ENCODE peak calls at places on chromosomes 12 and 14, in five cellular contexts. E, K, U, M and Z are unnamed samples.

GRCh38 chr14:100539319-100539645 is 47.9 kb downstream of the BEGAIN start:
- DNase-seq in M (no peak), K (no peak), E (no peak), U (no peak), Z (no peak)

GRCh38 chr14:94005324-94005723 is 8.2 kb downstream of the CCDC197 start:
- DNase-seq in E (no peak), M (no peak), K (no peak), U (no peak), Z (no peak)

GRCh38 chr12:77679701-77680100 is 151.0 kb upstream of the NAV3 start:
- DNase-seq in E (no peak), K (no peak), U (no peak), M (no peak), Z (no peak)

GRCh38 chr12:106096376-106096775 is 42.4 kb downstream of the NUAK1 start:
- DNase-seq in U (peak; percentile 80), E (no peak), M (no peak), K (no peak), Z (peak; percentile 54)

GRCh38 chr14:56133547-56133946 is 15.3 kb downstream of the PELI2 start:
- DNase-seq in E (no peak), M (no peak), U (no peak), K (no peak), Z (no peak)

GRCh38 chr12:131381716-131382430 is 329.0 kb upstream of the SFSWAP start:
- DNase-seq in M (no peak), K (no peak), U (no peak), E (no peak), Z (no peak)

GRCh38 chr14:50070840-50071548 is 45.4 kb downstream of the VCPKMT start:
- DNase-seq in E (no peak), K (no peak), U (no peak), M (no peak), Z (no peak)

GRCh38 chr12:42129595-42130204 is 15.0 kb downstream of the GXYLT1 start:
- DNase-seq in K (no peak), E (no peak), M (peak; percentile 77), U (peak; percentile 75), Z (peak; percentile 80)

GRCh38 chr14:96413526-96413925 is 21.6 kb downstream of the AK7 start:
- DNase-seq in K (no peak), M (no peak), U (no peak), E (no peak), Z (no peak)

GRCh38 chr12:50314629-50315312 is 31.5 kb upstream of the LIMA1 start:
- DNase-seq in M (peak; percentile 82), K (no peak), U (peak; percentile 72), E (no peak), Z (peak; percentile 71)

GRCh38 chr12:128445728-128446127 is 178.8 kb downstream of the TMEM132C start:
- DNase-seq in M (no peak), K (no peak), E (no peak), U (no peak), Z (no peak)

GRCh38 chr14:92923744-92924103 is 774 bp downstream of the CHGA start:
- DNase-seq in E (no peak), M (no peak), U (no peak), K (no peak), Z (no peak)

GRCh38 chr12:63826002-63826585 is 18.4 kb upstream of the SRGAP1 start:
- DNase-seq in M (peak; percentile 86), K (no peak), U (peak; percentile 74), E (no peak), Z (peak; percentile 68)

GRCh38 chr12:110548678-110549077 is 34.4 kb downstream of the PPTC7 start:
- DNase-seq in K (no peak), E (no peak), U (peak; percentile 70), M (no peak), Z (no peak)

GRCh38 chr12:89882757-89883156 is 174.1 kb upstream of the ATP2B1 start:
- DNase-seq in K (no peak), M (no peak), E (no peak), U (no peak), Z (no peak)

GRCh38 chr12:11833174-11833895 is 183.9 kb downstream of the ETV6 start:
- DNase-seq in M (no peak), U (no peak), E (no peak), K (no peak), Z (no peak)

GRCh38 chr12:111033281-111034147 is 113.1 kb upstream of the MYL2 start:
- DNase-seq in M (no peak), U (no peak), E (no peak), K (no peak), Z (no peak)

GRCh38 chr14:32256606-32257005 is 53.5 kb upstream of the RNU6-8 start:
- DNase-seq in U (peak; percentile 53), M (no peak), E (no peak), K (no peak), Z (peak; percentile 24)

GRCh38 chr12:123049398-123050250 is 69.1 kb downstream of the ARL6IP4 start:
- DNase-seq in K (no peak), E (no peak), U (peak; percentile 45), M (no peak), Z (peak; percentile 14)

GRCh38 chr14:61380984-61381383 is 59.6 kb downstream of the PRKCH start:
- DNase-seq in K (no peak), U (no peak), M (no peak), E (no peak), Z (no peak)

GRCh38 chr12:31324845-31325523 is 966 bp downstream of the SINHCAF start:
- DNase-seq in M (peak; percentile 67), U (peak; percentile 35), K (peak; percentile 59), E (no peak), Z (peak; percentile 71)

GRCh38 chr12:15532364-15532977 is 210.2 kb downstream of the PTPRO start:
- DNase-seq in U (peak; percentile 75), E (no peak), K (no peak), M (peak; percentile 83), Z (peak; percentile 76)

GRCh38 chr12:130764475-130765185 is 48.5 kb upstream of the RIMBP2 start:
- DNase-seq in M (peak; percentile 47), U (peak; percentile 17), K (no peak), E (no peak), Z (peak; percentile 32)

DNA sequence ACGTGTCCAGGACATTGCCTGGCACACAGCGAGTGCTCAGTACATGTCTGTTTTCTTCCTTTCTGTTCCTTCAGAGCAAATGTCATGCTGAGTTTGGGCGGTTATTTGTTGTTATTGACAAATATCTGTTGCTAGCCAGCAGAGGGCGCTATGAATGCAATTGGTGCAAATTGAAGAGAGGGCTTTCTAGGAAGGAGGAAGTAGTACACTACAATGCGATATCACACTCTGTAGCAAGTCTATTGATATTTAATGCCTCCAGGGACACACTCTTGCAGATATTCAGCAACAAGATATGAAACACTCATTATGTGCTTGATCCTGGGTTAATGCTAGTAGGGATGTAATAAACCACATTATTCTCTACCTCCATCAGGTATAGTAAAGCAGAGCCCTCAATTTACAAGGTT is 267.3 kb upstream of the SRRM4 start:
- DNase-seq in M (no peak), E (no peak), K (no peak), U (no peak), Z (no peak)
- TF ChIP-seq CTCF in M (no peak), E (no peak), K (no peak), U (peak; percentile 4), Z (no peak)

GRCh38 chr14:77076118-77076631 is 21.9 kb upstream of the CIPC start:
- DNase-seq in K (peak; percentile 68), U (no peak), M (peak; percentile 96), E (no peak), Z (no peak)
- H3K4me3 ChIP-seq in K (peak overlapping the region; percentile 26), U (no peak overlapping the region), M (no peak overlapping the region), E (no peak overlapping the region), Z (no peak overlapping the region)

GRCh38 chr14:104776961-104777807 is 18.4 kb downstream of the AKT1 start:
- DNase-seq in K (no peak), U (no peak), M (no peak), E (no peak), Z (no peak)
- TF ChIP-seq CTCF in K (no peak), U (no peak), M (no peak), E (no peak), Z (no peak)

DNA sequence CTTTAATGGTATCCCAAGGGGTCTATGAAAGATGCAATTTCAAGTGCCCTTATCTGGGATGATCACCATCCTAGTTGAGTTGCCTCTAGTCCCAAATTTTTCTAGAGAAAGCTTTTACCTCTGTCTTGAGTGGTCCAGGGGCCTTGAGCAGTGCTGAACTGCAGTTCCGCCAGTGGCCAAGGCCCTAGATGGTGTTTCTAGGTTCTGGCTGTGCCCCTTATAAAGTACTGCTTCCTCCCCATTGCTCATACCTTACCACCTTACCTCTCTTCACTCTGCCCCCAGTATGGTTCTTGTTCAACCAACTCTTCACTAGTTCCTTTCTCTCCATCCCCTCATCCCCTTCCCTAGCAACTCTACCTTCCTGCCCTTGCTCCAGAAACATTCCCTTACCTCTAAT is 3.7 kb downstream of the BATF start:
- DNase-seq in K (no peak), U (no peak), M (no peak), E (no peak), Z (no peak)
- H3K4me3 ChIP-seq in K (no peak overlapping the region), U (no peak overlapping the region), M (no peak overlapping the region), E (no peak overlapping the region), Z (no peak overlapping the region)

GRCh38 chr12:116295327-116296263 is 18.1 kb upstream of the MED13L start:
- DNase-seq in E (no peak), U (peak; percentile 79), M (peak; percentile 65), K (no peak), Z (no peak)
- TF ChIP-seq CTCF in E (no peak), U (no peak), M (no peak), K (no peak), Z (no peak)

GRCh38 chr14:103127861-103128598 is 4.8 kb downstream of the TNFAIP2 start:
- DNase-seq in K (no peak), M (no peak), U (no peak), E (no peak), Z (no peak)

GRCh38 chr14:103128631-103129300 is 5.5 kb downstream of the TNFAIP2 start:
- DNase-seq in K (peak; percentile 19), U (no peak), M (no peak), E (no peak), Z (no peak)

GRCh38 chr14:103130965-103131364 is 7.7 kb downstream of the TNFAIP2 start:
- DNase-seq in M (peak; percentile 92), U (peak; percentile 73), K (peak; percentile 70), E (no peak), Z (peak; percentile 76)

GRCh38 chr14:103130017-103130764 is 6.9 kb downstream of the TNFAIP2 start:
- DNase-seq in E (no peak), K (no peak), M (no peak), U (no peak), Z (no peak)

GRCh38 chr14:103129301-103130016 is 6.2 kb downstream of the TNFAIP2 start:
- DNase-seq in M (no peak), E (no peak), U (no peak), K (no peak), Z (no peak)
- H3K4me3 ChIP-seq in M (no peak overlapping the region), E (no peak overlapping the region), U (no peak overlapping the region), K (no peak overlapping the region), Z (no peak overlapping the region)

GRCh38 chr12:23949212-23950010 is at the start of gene SOX5:
- DNase-seq in U (peak; percentile 1), E (no peak), M (peak; percentile 69), K (no peak), Z (peak; percentile 75)
- TF ChIP-seq CTCF in U (no peak), E (no peak), M (no peak), K (no peak), Z (no peak)